ENCODE peak calls at places on chromosome 22, in seven cellular contexts. Q is hippocampal formation; J is 8988T; H is ELF-1; W is neural crest cell; E is activated T-helper 1 cell treated with anti-CD3 and anti-CD28 coated beads, Interleukin-2, amount 50 U/mL, for 16 hours; D is effector memory CD8-positive, alpha-beta T cell. N is an unnamed sample.

GRCh38 chr22:21865041-21865440 is 2.4 kb downstream of the MAPK1 start:
- DNase-seq in Q (no peak), J (no peak), H (no peak), W (no peak), E (no peak), D (no peak), N (no peak)

GRCh38 chr22:44180706-44181032 is at the start of gene PARVG:
- DNase-seq in Q (no peak), J (no peak), H (no peak), W (no peak), E (no peak), D (peak; percentile 51), N (no peak)

GRCh38 chr22:40526960-40527359 is 109.6 kb downstream of the MRTFA start:
- DNase-seq in Q (no peak), J (no peak), H (no peak), W (no peak), E (no peak), D (no peak), N (no peak)

GRCh38 chr22:37742374-37743092 is 45.7 kb downstream of the TRIOBP start:
- DNase-seq in Q (no peak), J (no peak), H (no peak), W (no peak), E (no peak), D (no peak), N (peak; percentile 67)

GRCh38 chr22:30605449-30606110 is 1.4 kb upstream of the TCN2 start:
- DNase-seq in Q (peak; percentile 25), J (no peak), H (peak; percentile 56), W (peak; percentile 48), E (no peak), D (peak; percentile 35), N (no peak)

GRCh38 chr22:30390974-30391691 is 3.9 kb upstream of the RNF215 start:
- DNase-seq in Q (peak; percentile 61), J (peak; percentile 51), H (peak; percentile 73), W (peak; percentile 41), E (peak; percentile 44), D (peak; percentile 73), N (no peak)

GRCh38 chr22:42720263-42721044 is at the start of gene A4GALT:
- DNase-seq in Q (no peak), J (no peak), H (no peak), W (no peak), E (no peak), D (no peak), N (no peak)

GRCh38 chr22:20436309-20437252 is 1.0 kb downstream of the SCARF2 start:
- DNase-seq in Q (no peak), J (peak; percentile 22), H (peak; percentile 60), W (no peak), E (no peak), D (peak; percentile 26), N (no peak)

GRCh38 chr22:34308101-34308500 is 387.8 kb upstream of the LARGE1 start:
- DNase-seq in Q (no peak), J (no peak), H (no peak), W (no peak), E (no peak), D (no peak), N (no peak)

GRCh38 chr22:42752912-42753311 is 32.2 kb upstream of the A4GALT start:
- DNase-seq in Q (no peak), J (no peak), H (no peak), W (no peak), E (no peak), D (no peak), N (no peak)

GRCh38 chr22:29315286-29316195 is at the start of gene RASL10A:
- DNase-seq in Q (no peak), J (peak; percentile 64), H (no peak), W (no peak), E (no peak), D (no peak), N (no peak)

GRCh38 chr22:17717708-17718107 is 56.6 kb downstream of the BID start:
- DNase-seq in Q (no peak), J (no peak), H (no peak), W (no peak), E (no peak), D (no peak), N (no peak)